ENCODE peak calls at places on chromosomes 1 and 21, in four cellular contexts. One of them, this sample, is unnamed. For H3K27me3, the result is how much of the 10 kb centered on the place peaks cover.

GRCh38 chr1:77820121-77820520 is 40.7 kb downstream of the MIGA1 start:
- DNase-seq in CD4-positive, CD25-positive, alpha-beta regulatory T cell: no peak
- DNase-seq in colonic mucosa: no peak
- DNase-seq in PC-9: no peak
- DNase-seq in this sample: no peak

GRCh38 chr1:151340870-151341754 is 5.9 kb downstream of the RFX5 start:
- DNase-seq in CD4-positive, CD25-positive, alpha-beta regulatory T cell: peak
- DNase-seq in colonic mucosa: peak
- DNase-seq in PC-9: peak
- DNase-seq in this sample: no peak

GRCh38 chr1:229223498-229223897 is 47.4 kb upstream of the RAB4A start:
- DNase-seq in CD4-positive, CD25-positive, alpha-beta regulatory T cell: no peak
- DNase-seq in colonic mucosa: no peak
- DNase-seq in PC-9: peak
- DNase-seq in this sample: no peak

GRCh38 chr1:15139654-15140350 is 13.7 kb upstream of the TMEM51 start:
- DNase-seq in CD4-positive, CD25-positive, alpha-beta regulatory T cell: no peak
- DNase-seq in colonic mucosa: no peak
- DNase-seq in PC-9: peak
- DNase-seq in this sample: no peak

GRCh38 chr1:33349778-33350610 is 29.1 kb upstream of the A3GALT2 start:
- DNase-seq in CD4-positive, CD25-positive, alpha-beta regulatory T cell: peak
- DNase-seq in colonic mucosa: peak
- DNase-seq in PC-9: peak
- DNase-seq in this sample: peak

GRCh38 chr1:2561898-2562895 is 6.0 kb downstream of the TNFRSF14 start:
- DNase-seq in CD4-positive, CD25-positive, alpha-beta regulatory T cell: no peak
- DNase-seq in colonic mucosa: no peak
- DNase-seq in PC-9: no peak
- DNase-seq in this sample: no peak

GRCh38 chr1:9286556-9286955 is 6.1 kb upstream of the SPSB1 start:
- DNase-seq in CD4-positive, CD25-positive, alpha-beta regulatory T cell: no peak
- DNase-seq in colonic mucosa: no peak
- DNase-seq in PC-9: no peak
- DNase-seq in this sample: no peak

GRCh38 chr1:191643060-191643459 is 515.2 kb upstream of the RGS18 start:
- DNase-seq in CD4-positive, CD25-positive, alpha-beta regulatory T cell: no peak
- DNase-seq in colonic mucosa: no peak
- DNase-seq in PC-9: no peak
- DNase-seq in this sample: no peak

GRCh38 chr1:232868793-232869491 is 63.7 kb downstream of the MAP10 start:
- DNase-seq in CD4-positive, CD25-positive, alpha-beta regulatory T cell: no peak
- DNase-seq in colonic mucosa: no peak
- DNase-seq in PC-9: peak
- DNase-seq in this sample: peak

GRCh38 chr1:168918860-168919741 is 187.4 kb upstream of the ATP1B1 start:
- DNase-seq in CD4-positive, CD25-positive, alpha-beta regulatory T cell: no peak
- DNase-seq in colonic mucosa: no peak
- DNase-seq in PC-9: no peak
- DNase-seq in this sample: no peak

GRCh38 chr1:19353596-19353995 is 41.5 kb downstream of the SLC66A1 start:
- DNase-seq in CD4-positive, CD25-positive, alpha-beta regulatory T cell: no peak
- DNase-seq in colonic mucosa: no peak
- DNase-seq in PC-9: no peak
- DNase-seq in this sample: no peak

GRCh38 chr1:208455821-208456220 is 211.6 kb upstream of the PLXNA2 start:
- DNase-seq in CD4-positive, CD25-positive, alpha-beta regulatory T cell: no peak
- DNase-seq in colonic mucosa: no peak
- DNase-seq in PC-9: no peak
- DNase-seq in this sample: no peak
- H3K27me3 ChIP-seq in CD4-positive, CD25-positive, alpha-beta regulatory T cell: under half
- H3K27me3 ChIP-seq in colonic mucosa: under half
- H3K27me3 ChIP-seq in PC-9: under half
- H3K27me3 ChIP-seq in this sample: under half

GRCh38 chr1:183090386-183091006 is 67.3 kb downstream of the LAMC1 start:
- DNase-seq in CD4-positive, CD25-positive, alpha-beta regulatory T cell: no peak
- DNase-seq in colonic mucosa: peak
- DNase-seq in PC-9: no peak
- DNase-seq in this sample: peak
- H3K27ac ChIP-seq in CD4-positive, CD25-positive, alpha-beta regulatory T cell: no peak
- H3K27ac ChIP-seq in colonic mucosa: no peak
- H3K27ac ChIP-seq in PC-9: no peak
- H3K27ac ChIP-seq in this sample: peak

GRCh38 chr21:32612999-32613337 is 791 bp upstream of the CFAP298 start:
- DNase-seq in CD4-positive, CD25-positive, alpha-beta regulatory T cell: no peak
- DNase-seq in colonic mucosa: no peak
- DNase-seq in PC-9: no peak
- DNase-seq in this sample: no peak

GRCh38 chr21:32612075-32612998 is at the start of gene CFAP298:
- DNase-seq in CD4-positive, CD25-positive, alpha-beta regulatory T cell: peak
- DNase-seq in colonic mucosa: peak
- DNase-seq in PC-9: peak
- DNase-seq in this sample: peak

GRCh38 chr21:32611471-32611997 is 643 bp downstream of the CFAP298 start:
- DNase-seq in CD4-positive, CD25-positive, alpha-beta regulatory T cell: peak
- DNase-seq in colonic mucosa: peak
- DNase-seq in PC-9: peak
- DNase-seq in this sample: no peak

GRCh38 chr21:32613436-32614043 is 1.4 kb upstream of the CFAP298 start:
- DNase-seq in CD4-positive, CD25-positive, alpha-beta regulatory T cell: no peak
- DNase-seq in colonic mucosa: no peak
- DNase-seq in PC-9: no peak
- DNase-seq in this sample: no peak
- H3K4me3 ChIP-seq in CD4-positive, CD25-positive, alpha-beta regulatory T cell: peak
- H3K4me3 ChIP-seq in colonic mucosa: peak
- H3K4me3 ChIP-seq in PC-9: peak
- H3K4me3 ChIP-seq in this sample: peak

GRCh38 chr1:213977486-213977842 is 10.3 kb upstream of the PROX1 start:
- DNase-seq in CD4-positive, CD25-positive, alpha-beta regulatory T cell: no peak
- DNase-seq in colonic mucosa: no peak
- DNase-seq in PC-9: no peak
- DNase-seq in this sample: no peak

GRCh38 chr1:213973129-213973528 is 14.6 kb upstream of the PROX1 start:
- DNase-seq in CD4-positive, CD25-positive, alpha-beta regulatory T cell: no peak
- DNase-seq in colonic mucosa: no peak
- DNase-seq in PC-9: no peak
- DNase-seq in this sample: no peak

GRCh38 chr1:213979751-213980605 is 7.8 kb upstream of the PROX1 start:
- DNase-seq in CD4-positive, CD25-positive, alpha-beta regulatory T cell: no peak
- DNase-seq in colonic mucosa: no peak
- DNase-seq in PC-9: no peak
- DNase-seq in this sample: no peak

GRCh38 chr1:213977909-213978308 is 9.9 kb upstream of the PROX1 start:
- DNase-seq in CD4-positive, CD25-positive, alpha-beta regulatory T cell: no peak
- DNase-seq in colonic mucosa: no peak
- DNase-seq in PC-9: no peak
- DNase-seq in this sample: no peak

DNA sequence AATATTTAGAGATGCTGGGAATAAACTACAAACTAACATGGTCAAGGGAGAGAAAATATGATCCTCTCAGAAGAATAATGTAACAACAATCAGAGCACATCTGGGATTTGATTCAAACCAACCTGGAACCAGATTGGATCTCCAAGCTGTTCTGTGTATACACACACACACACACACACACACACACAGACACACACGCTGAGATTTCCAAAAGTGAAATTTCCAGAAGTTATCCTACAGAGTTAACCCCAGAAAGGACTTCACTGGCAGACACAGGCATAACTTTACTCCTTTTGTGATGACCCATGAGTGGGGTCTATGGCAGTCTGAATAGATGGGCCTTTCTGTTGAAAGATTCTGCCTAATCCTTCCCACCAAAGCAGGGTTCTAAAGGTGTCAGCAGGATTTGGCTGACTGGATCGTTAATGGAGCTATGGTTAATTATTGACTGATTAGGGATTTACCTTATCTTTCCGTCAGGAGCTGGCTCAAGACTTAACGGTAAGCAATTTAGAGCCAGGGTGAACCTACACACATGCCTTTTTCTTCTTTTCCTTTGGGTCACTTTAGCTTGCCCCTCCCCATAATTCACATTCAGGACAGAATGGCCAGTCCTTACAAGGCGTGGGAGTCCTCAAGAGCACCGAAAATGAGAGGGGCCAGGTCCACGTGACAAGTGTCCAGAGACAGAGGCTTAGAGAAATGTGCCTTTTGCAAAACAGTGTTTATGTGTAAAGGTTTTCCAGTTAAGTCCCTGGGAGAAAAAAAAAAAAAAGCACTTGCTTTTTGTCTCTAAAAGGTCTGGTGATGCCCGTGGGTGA is 10.9 kb upstream of the PROX1 start:
- DNase-seq in CD4-positive, CD25-positive, alpha-beta regulatory T cell: no peak
- DNase-seq in colonic mucosa: no peak
- DNase-seq in PC-9: no peak
- DNase-seq in this sample: no peak
- H3K27me3 ChIP-seq in CD4-positive, CD25-positive, alpha-beta regulatory T cell: under half
- H3K27me3 ChIP-seq in colonic mucosa: under half
- H3K27me3 ChIP-seq in PC-9: under half
- H3K27me3 ChIP-seq in this sample: under half

GRCh38 chr1:186859995-186860394 is 31.2 kb downstream of the PLA2G4A start:
- DNase-seq in CD4-positive, CD25-positive, alpha-beta regulatory T cell: no peak
- DNase-seq in colonic mucosa: no peak
- DNase-seq in PC-9: no peak
- DNase-seq in this sample: no peak

GRCh38 chr1:186858923-186859322 is 30.2 kb downstream of the PLA2G4A start:
- DNase-seq in CD4-positive, CD25-positive, alpha-beta regulatory T cell: no peak
- DNase-seq in colonic mucosa: no peak
- DNase-seq in PC-9: no peak
- DNase-seq in this sample: no peak

GRCh38 chr1:186865253-186865652 is 36.5 kb downstream of the PLA2G4A start:
- DNase-seq in CD4-positive, CD25-positive, alpha-beta regulatory T cell: no peak
- DNase-seq in colonic mucosa: no peak
- DNase-seq in PC-9: no peak
- DNase-seq in this sample: no peak

GRCh38 chr1:186865861-186866260 is 37.1 kb downstream of the PLA2G4A start:
- DNase-seq in CD4-positive, CD25-positive, alpha-beta regulatory T cell: no peak
- DNase-seq in colonic mucosa: no peak
- DNase-seq in PC-9: no peak
- DNase-seq in this sample: no peak

DNA sequence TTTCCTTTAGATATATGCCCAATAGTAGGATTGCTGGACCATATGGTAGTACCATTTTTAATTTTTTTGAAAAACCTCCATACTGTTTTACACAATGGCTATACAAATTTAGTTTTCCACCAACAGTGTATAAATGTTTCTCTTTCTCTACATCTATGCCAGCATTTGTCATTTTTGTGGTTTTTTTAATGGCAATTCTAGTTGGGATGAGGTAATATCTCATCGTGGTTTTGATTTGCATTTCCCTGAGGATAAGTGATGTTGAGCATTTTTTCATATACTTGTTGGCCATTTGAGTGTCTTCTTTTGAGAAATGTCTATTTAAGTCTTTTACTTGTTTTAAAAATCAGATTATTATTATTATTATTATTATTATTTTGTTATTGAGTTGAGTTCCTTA is 35.5 kb downstream of the PLA2G4A start:
- DNase-seq in CD4-positive, CD25-positive, alpha-beta regulatory T cell: no peak
- DNase-seq in colonic mucosa: no peak
- DNase-seq in PC-9: no peak
- DNase-seq in this sample: no peak
- H3K27ac ChIP-seq in CD4-positive, CD25-positive, alpha-beta regulatory T cell: no peak
- H3K27ac ChIP-seq in colonic mucosa: no peak
- H3K27ac ChIP-seq in PC-9: no peak
- H3K27ac ChIP-seq in this sample: no peak

GRCh38 chr1:156126043-156126700 is 11.7 kb downstream of the LMNA start:
- DNase-seq in CD4-positive, CD25-positive, alpha-beta regulatory T cell: peak
- DNase-seq in colonic mucosa: peak
- DNase-seq in PC-9: peak
- DNase-seq in this sample: peak
- H3K4me3 ChIP-seq in CD4-positive, CD25-positive, alpha-beta regulatory T cell: peak
- H3K4me3 ChIP-seq in colonic mucosa: no peak
- H3K4me3 ChIP-seq in PC-9: peak
- H3K4me3 ChIP-seq in this sample: no peak

GRCh38 chr1:89948726-89949345 is 46.1 kb upstream of the ZNF326 start:
- DNase-seq in CD4-positive, CD25-positive, alpha-beta regulatory T cell: no peak
- DNase-seq in colonic mucosa: no peak
- DNase-seq in PC-9: no peak
- DNase-seq in this sample: no peak

GRCh38 chr1:89952021-89952995 is 42.6 kb upstream of the ZNF326 start:
- DNase-seq in CD4-positive, CD25-positive, alpha-beta regulatory T cell: no peak
- DNase-seq in colonic mucosa: no peak
- DNase-seq in PC-9: no peak
- DNase-seq in this sample: no peak

GRCh38 chr1:89949991-89950624 is 44.8 kb upstream of the ZNF326 start:
- DNase-seq in CD4-positive, CD25-positive, alpha-beta regulatory T cell: no peak
- DNase-seq in colonic mucosa: no peak
- DNase-seq in PC-9: no peak
- DNase-seq in this sample: no peak

GRCh38 chr1:89953072-89953626 is 41.8 kb upstream of the ZNF326 start:
- DNase-seq in CD4-positive, CD25-positive, alpha-beta regulatory T cell: peak
- DNase-seq in colonic mucosa: peak
- DNase-seq in PC-9: peak
- DNase-seq in this sample: no peak

GRCh38 chr1:89950703-89951102 is 44.2 kb upstream of the ZNF326 start:
- DNase-seq in CD4-positive, CD25-positive, alpha-beta regulatory T cell: no peak
- DNase-seq in colonic mucosa: no peak
- DNase-seq in PC-9: no peak
- DNase-seq in this sample: no peak
- H3K27me3 ChIP-seq in CD4-positive, CD25-positive, alpha-beta regulatory T cell: under half
- H3K27me3 ChIP-seq in colonic mucosa: under half
- H3K27me3 ChIP-seq in PC-9: under half
- H3K27me3 ChIP-seq in this sample: under half

This sample was measured in right atrium auricular region.